ENCODE peak calls at places on chromosome 7, in ten cellular contexts. T is neural progenitor cell, N is tibial nerve, B is vagina, Y is IMR-90, P is body of pancreas, V is breast epithelium, H is suprapubic skin, S is heart left ventricle, U is ovary. R is an unnamed sample.

GRCh38 chr7:66902844-66903180 is 18.2 kb upstream of the TMEM248 start:
- DNase-seq in T (no peak), N (no peak), B (no peak), Y (no peak), P (no peak), V (no peak), H (no peak), S (no peak), U (no peak), R (no peak)

GRCh38 chr7:155815332-155816191 is 3.3 kb upstream of the SHH start:
- DNase-seq in T (peak; percentile 86), N (no peak), B (no peak), Y (peak; percentile 43), P (peak; percentile 75), V (no peak), H (no peak), S (peak; percentile 31), U (no peak), R (no peak)

GRCh38 chr7:131581241-131582157 is 25.1 kb upstream of the PODXL start:
- DNase-seq in T (no peak), N (no peak), B (no peak), Y (no peak), P (peak; percentile 20), V (peak; percentile 53), H (peak; percentile 72), S (peak; percentile 86), U (peak; percentile 20), R (peak; percentile 89)

GRCh38 chr7:132263151-132263550 is 313.1 kb downstream of the PLXNA4 start:
- DNase-seq in T (no peak), N (no peak), B (no peak), Y (no peak), P (no peak), V (no peak), H (no peak), S (no peak), U (no peak), R (no peak)

GRCh38 chr7:76260171-76260703 is 42.2 kb upstream of the HSPB1 start:
- DNase-seq in T (peak; percentile 97), N (no peak), B (no peak), Y (no peak), P (no peak), V (no peak), H (no peak), S (no peak), U (peak; percentile 40), R (no peak)

GRCh38 chr7:151857412-151857811 is 19.5 kb downstream of the PRKAG2 start:
- DNase-seq in T (no peak), N (no peak), B (no peak), Y (no peak), P (no peak), V (no peak), H (no peak), S (no peak), U (no peak), R (peak; percentile 9)

GRCh38 chr7:19621740-19622139 is 87.1 kb downstream of the POLR1F start:
- DNase-seq in T (no peak), N (no peak), B (no peak), Y (peak; percentile 0), P (no peak), V (no peak), H (no peak), S (no peak), U (no peak), R (no peak)

GRCh38 chr7:27162930-27163775 is 2.2 kb downstream of the HOXA9 start:
- DNase-seq in T (no peak), N (no peak), B (no peak), Y (no peak), P (no peak), V (no peak), H (peak; percentile 56), S (no peak), U (no peak), R (no peak)

GRCh38 chr7:27242580-27243339 is at the start of gene EVX1:
- DNase-seq in T (peak; percentile 72), N (no peak), B (no peak), Y (peak; percentile 8), P (no peak), V (no peak), H (no peak), S (no peak), U (no peak), R (no peak)

GRCh38 chr7:155466814-155467675 is 9.1 kb downstream of the EN2 start:
- DNase-seq in T (peak; percentile 94), N (no peak), B (no peak), Y (no peak), P (no peak), V (no peak), H (no peak), S (no peak), U (no peak), R (no peak)

GRCh38 chr7:127290801-127291361 is 38.1 kb upstream of the GRM8 start:
- DNase-seq in T (no peak), N (no peak), B (no peak), Y (peak; percentile 0), P (no peak), V (no peak), H (no peak), S (no peak), U (no peak), R (no peak)

GRCh38 chr7:121069346-121070100 is 81.0 kb downstream of the CPED1 start:
- DNase-seq in T (no peak), N (peak; percentile 32), B (no peak), Y (peak; percentile 41), P (no peak), V (no peak), H (no peak), S (no peak), U (no peak), R (no peak)

GRCh38 chr7:504221-505081 is 15.2 kb downstream of the PDGFA start:
- DNase-seq in T (no peak), N (no peak), B (no peak), Y (no peak), P (peak; percentile 75), V (no peak), H (peak; percentile 56), S (no peak), U (no peak), R (peak; percentile 12)

GRCh38 chr7:44403775-44404174 is 78.4 kb upstream of the CAMK2B start:
- DNase-seq in T (no peak), N (no peak), B (no peak), Y (no peak), P (no peak), V (no peak), H (no peak), S (no peak), U (no peak), R (peak; percentile 40)

GRCh38 chr7:38300175-38300574 is 26.7 kb upstream of the TARP start:
- DNase-seq in T (no peak), N (no peak), B (no peak), Y (no peak), P (no peak), V (no peak), H (no peak), S (no peak), U (no peak), R (no peak)

GRCh38 chr7:132100981-132101380 is 475.3 kb downstream of the PLXNA4 start:
- DNase-seq in T (no peak), N (no peak), B (no peak), Y (no peak), P (no peak), V (no peak), H (no peak), S (no peak), U (no peak), R (no peak)

GRCh38 chr7:99949645-99950228 is 20.3 kb upstream of the GJC3 start:
- DNase-seq in T (no peak), N (no peak), B (no peak), Y (peak; percentile 6), P (no peak), V (no peak), H (no peak), S (no peak), U (no peak), R (no peak)

GRCh38 chr7:18610331-18610948 is 114.9 kb downstream of the HDAC9 start:
- DNase-seq in T (peak; percentile 64), N (peak; percentile 41), B (no peak), Y (peak; percentile 28), P (no peak), V (no peak), H (no peak), S (no peak), U (no peak), R (no peak)
- TF ChIP-seq CTCF in T (peak; percentile 87), N (peak; percentile 34), B (no peak), Y (peak; percentile 46), P (peak; percentile 45), V (no peak), H (peak; percentile 17), S (peak; percentile 58), U (no peak), R (peak; percentile 57)

GRCh38 chr7:105098863-105099515 is 85.0 kb downstream of the KMT2E start:
- DNase-seq in T (no peak), N (no peak), B (no peak), Y (peak; percentile 23), P (no peak), V (no peak), H (no peak), S (no peak), U (no peak), R (no peak)

GRCh38 chr7:105106473-105106872 is 92.5 kb downstream of the KMT2E start:
- DNase-seq in T (no peak), N (no peak), B (no peak), Y (no peak), P (no peak), V (no peak), H (no peak), S (no peak), U (no peak), R (no peak)

GRCh38 chr7:105102557-105103352 is 88.8 kb downstream of the KMT2E start:
- DNase-seq in T (no peak), N (no peak), B (no peak), Y (no peak), P (no peak), V (no peak), H (no peak), S (no peak), U (no peak), R (no peak)

GRCh38 chr7:105097619-105098018 is 83.6 kb downstream of the KMT2E start:
- DNase-seq in T (no peak), N (no peak), B (no peak), Y (peak; percentile 96), P (no peak), V (no peak), H (no peak), S (no peak), U (no peak), R (no peak)

GRCh38 chr7:105101864-105102263 is 87.9 kb downstream of the KMT2E start:
- DNase-seq in T (no peak), N (no peak), B (no peak), Y (no peak), P (no peak), V (no peak), H (no peak), S (no peak), U (no peak), R (no peak)
- H3K4me1 ChIP-seq in T (no peaks in the 10 kb centered on the region), N (peaks cover 14% of the 10 kb centered on the region), B (peaks cover 35% of the 10 kb centered on the region), Y (peaks cover 8% of the 10 kb centered on the region), P (no peaks in the 10 kb centered on the region), V (no peaks in the 10 kb centered on the region), H (peaks cover 3% of the 10 kb centered on the region), S (peaks cover 4% of the 10 kb centered on the region), U (no peaks in the 10 kb centered on the region), R (peaks cover 43% of the 10 kb centered on the region)

GRCh38 chr7:29192811-29193210 is 1.8 kb upstream of the CHN2 start:
- DNase-seq in T (no peak), N (no peak), B (no peak), Y (no peak), P (peak; percentile 47), V (no peak), H (no peak), S (no peak), U (no peak), R (no peak)
- H3K27me3 ChIP-seq in T (peaks cover 86% of the 10 kb centered on the region), N (no peaks in the 10 kb centered on the region), B (no peaks in the 10 kb centered on the region), Y (peaks cover 32% of the 10 kb centered on the region), P (no peaks in the 10 kb centered on the region), V (peaks cover 12% of the 10 kb centered on the region), H (peaks cover 36% of the 10 kb centered on the region), S (no peaks in the 10 kb centered on the region), U (no peaks in the 10 kb centered on the region), R (peaks cover 45% of the 10 kb centered on the region)

GRCh38 chr7:77798394-77799077 is at the start of the genes PHTF2 and TMEM60:
- DNase-seq in T (peak; percentile 99), N (peak; percentile 97), B (peak; percentile 100), Y (peak; percentile 100), P (peak; percentile 99), V (peak; percentile 97), H (peak; percentile 99), S (peak; percentile 99), U (peak; percentile 99), R (peak; percentile 99)
- TF ChIP-seq CTCF in T (peak; percentile 62), N (peak; percentile 26), B (peak; percentile 29), Y (peak; percentile 53), P (peak; percentile 61), V (peak; percentile 37), H (peak; percentile 52), S (peak; percentile 61), U (peak; percentile 58), R (peak; percentile 59)

R was measured in left ventricle myocardium inferior.